ENCODE peak calls at places on chromosomes 7 and 10, in seven cellular contexts. One of them, this sample, is unnamed.

GRCh38 chr10:86685416-86685815 is 17.1 kb downstream of the LDB3 start:
- DNase-seq in epithelial cell of esophagus: no peak
- DNase-seq in Right ventricle myocardium superior: no peak
- DNase-seq in ACHN: no peak
- DNase-seq in H7: no peak
- DNase-seq in stimulated activated CD8-positive, alpha-beta memory T cell treated with anti-CD3 and anti-CD28 coated beads, Interleukin-15, amount 100 ng/mL, for 24 hours: no peak
- DNase-seq in iPS DF 6.9: no peak
- DNase-seq in this sample: no peak

GRCh38 chr7:132709971-132710567 is 133.8 kb upstream of the PLXNA4 start:
- DNase-seq in epithelial cell of esophagus: peak
- DNase-seq in Right ventricle myocardium superior: no peak
- DNase-seq in ACHN: peak
- DNase-seq in H7: peak
- DNase-seq in stimulated activated CD8-positive, alpha-beta memory T cell treated with anti-CD3 and anti-CD28 coated beads, Interleukin-15, amount 100 ng/mL, for 24 hours: no peak
- DNase-seq in iPS DF 6.9: no peak
- DNase-seq in this sample: no peak

GRCh38 chr10:112741830-112742402 is 208.1 kb upstream of the TCF7L2 start:
- DNase-seq in epithelial cell of esophagus: peak
- DNase-seq in Right ventricle myocardium superior: no peak
- DNase-seq in ACHN: no peak
- DNase-seq in H7: no peak
- DNase-seq in stimulated activated CD8-positive, alpha-beta memory T cell treated with anti-CD3 and anti-CD28 coated beads, Interleukin-15, amount 100 ng/mL, for 24 hours: no peak
- DNase-seq in iPS DF 6.9: no peak
- DNase-seq in this sample: no peak

GRCh38 chr10:103849880-103850571 is 5.3 kb downstream of the SH3PXD2A start:
- DNase-seq in epithelial cell of esophagus: peak
- DNase-seq in Right ventricle myocardium superior: peak
- DNase-seq in ACHN: peak
- DNase-seq in H7: no peak
- DNase-seq in stimulated activated CD8-positive, alpha-beta memory T cell treated with anti-CD3 and anti-CD28 coated beads, Interleukin-15, amount 100 ng/mL, for 24 hours: no peak
- DNase-seq in iPS DF 6.9: no peak
- DNase-seq in this sample: no peak

GRCh38 chr10:10959666-10960065 is 58.0 kb upstream of the CELF2 start:
- DNase-seq in epithelial cell of esophagus: no peak
- DNase-seq in Right ventricle myocardium superior: no peak
- DNase-seq in ACHN: no peak
- DNase-seq in H7: no peak
- DNase-seq in stimulated activated CD8-positive, alpha-beta memory T cell treated with anti-CD3 and anti-CD28 coated beads, Interleukin-15, amount 100 ng/mL, for 24 hours: no peak
- DNase-seq in iPS DF 6.9: no peak
- DNase-seq in this sample: no peak

GRCh38 chr10:3102721-3103410 is 35.5 kb downstream of the PFKP start:
- DNase-seq in epithelial cell of esophagus: peak
- DNase-seq in Right ventricle myocardium superior: no peak
- DNase-seq in ACHN: no peak
- DNase-seq in H7: no peak
- DNase-seq in stimulated activated CD8-positive, alpha-beta memory T cell treated with anti-CD3 and anti-CD28 coated beads, Interleukin-15, amount 100 ng/mL, for 24 hours: no peak
- DNase-seq in iPS DF 6.9: no peak
- DNase-seq in this sample: no peak

GRCh38 chr10:103202319-103202718 is 9.2 kb upstream of the NT5C2 start:
- DNase-seq in epithelial cell of esophagus: no peak
- DNase-seq in Right ventricle myocardium superior: no peak
- DNase-seq in ACHN: no peak
- DNase-seq in H7: no peak
- DNase-seq in stimulated activated CD8-positive, alpha-beta memory T cell treated with anti-CD3 and anti-CD28 coated beads, Interleukin-15, amount 100 ng/mL, for 24 hours: no peak
- DNase-seq in iPS DF 6.9: no peak
- DNase-seq in this sample: no peak

GRCh38 chr7:105849122-105849855 is 27.1 kb downstream of the ATXN7L1 start:
- DNase-seq in epithelial cell of esophagus: peak
- DNase-seq in Right ventricle myocardium superior: no peak
- DNase-seq in ACHN: no peak
- DNase-seq in H7: peak
- DNase-seq in stimulated activated CD8-positive, alpha-beta memory T cell treated with anti-CD3 and anti-CD28 coated beads, Interleukin-15, amount 100 ng/mL, for 24 hours: peak
- DNase-seq in iPS DF 6.9: peak
- DNase-seq in this sample: no peak

GRCh38 chr7:155908385-155908784 is 96.1 kb upstream of the SHH start:
- DNase-seq in epithelial cell of esophagus: no peak
- DNase-seq in Right ventricle myocardium superior: no peak
- DNase-seq in ACHN: no peak
- DNase-seq in H7: no peak
- DNase-seq in stimulated activated CD8-positive, alpha-beta memory T cell treated with anti-CD3 and anti-CD28 coated beads, Interleukin-15, amount 100 ng/mL, for 24 hours: no peak
- DNase-seq in iPS DF 6.9: no peak
- DNase-seq in this sample: no peak

GRCh38 chr7:27709137-27710075 is 30.6 kb upstream of the TAX1BP1 start:
- DNase-seq in epithelial cell of esophagus: peak
- DNase-seq in Right ventricle myocardium superior: no peak
- DNase-seq in ACHN: no peak
- DNase-seq in H7: no peak
- DNase-seq in stimulated activated CD8-positive, alpha-beta memory T cell treated with anti-CD3 and anti-CD28 coated beads, Interleukin-15, amount 100 ng/mL, for 24 hours: no peak
- DNase-seq in iPS DF 6.9: no peak
- DNase-seq in this sample: no peak

GRCh38 chr7:30845426-30846135 is 66.1 kb upstream of the AQP1 start:
- DNase-seq in epithelial cell of esophagus: peak
- DNase-seq in Right ventricle myocardium superior: peak
- DNase-seq in ACHN: peak
- DNase-seq in H7: no peak
- DNase-seq in stimulated activated CD8-positive, alpha-beta memory T cell treated with anti-CD3 and anti-CD28 coated beads, Interleukin-15, amount 100 ng/mL, for 24 hours: no peak
- DNase-seq in iPS DF 6.9: no peak
- DNase-seq in this sample: no peak

GRCh38 chr7:70093496-70093895 is 495.2 kb downstream of the AUTS2 start:
- DNase-seq in epithelial cell of esophagus: peak
- DNase-seq in Right ventricle myocardium superior: no peak
- DNase-seq in ACHN: no peak
- DNase-seq in H7: no peak
- DNase-seq in stimulated activated CD8-positive, alpha-beta memory T cell treated with anti-CD3 and anti-CD28 coated beads, Interleukin-15, amount 100 ng/mL, for 24 hours: no peak
- DNase-seq in iPS DF 6.9: no peak
- DNase-seq in this sample: no peak

GRCh38 chr7:146961617-146962016 is 845.0 kb downstream of the CNTNAP2 start:
- DNase-seq in epithelial cell of esophagus: peak
- DNase-seq in Right ventricle myocardium superior: no peak
- DNase-seq in ACHN: peak
- DNase-seq in H7: no peak
- DNase-seq in stimulated activated CD8-positive, alpha-beta memory T cell treated with anti-CD3 and anti-CD28 coated beads, Interleukin-15, amount 100 ng/mL, for 24 hours: no peak
- DNase-seq in iPS DF 6.9: no peak
- DNase-seq in this sample: no peak

GRCh38 chr10:44619975-44620374 is 235.1 kb upstream of the CXCL12 start:
- DNase-seq in epithelial cell of esophagus: peak
- DNase-seq in Right ventricle myocardium superior: no peak
- DNase-seq in ACHN: no peak
- DNase-seq in H7: no peak
- DNase-seq in stimulated activated CD8-positive, alpha-beta memory T cell treated with anti-CD3 and anti-CD28 coated beads, Interleukin-15, amount 100 ng/mL, for 24 hours: no peak
- DNase-seq in iPS DF 6.9: no peak
- DNase-seq in this sample: no peak

GRCh38 chr10:30639946-30640786 is 10.6 kb upstream of the LYZL2 start:
- DNase-seq in epithelial cell of esophagus: peak
- DNase-seq in Right ventricle myocardium superior: no peak
- DNase-seq in ACHN: peak
- DNase-seq in H7: peak
- DNase-seq in stimulated activated CD8-positive, alpha-beta memory T cell treated with anti-CD3 and anti-CD28 coated beads, Interleukin-15, amount 100 ng/mL, for 24 hours: no peak
- DNase-seq in iPS DF 6.9: peak
- DNase-seq in this sample: no peak

GRCh38 chr7:131026297-131027003 is 292.4 kb upstream of the KLF14 start:
- DNase-seq in epithelial cell of esophagus: peak
- DNase-seq in Right ventricle myocardium superior: no peak
- DNase-seq in ACHN: no peak
- DNase-seq in H7: no peak
- DNase-seq in stimulated activated CD8-positive, alpha-beta memory T cell treated with anti-CD3 and anti-CD28 coated beads, Interleukin-15, amount 100 ng/mL, for 24 hours: no peak
- DNase-seq in iPS DF 6.9: no peak
- DNase-seq in this sample: no peak

GRCh38 chr7:114823290-114823689 is 98.6 kb upstream of the MDFIC start:
- DNase-seq in epithelial cell of esophagus: peak
- DNase-seq in Right ventricle myocardium superior: no peak
- DNase-seq in ACHN: no peak
- DNase-seq in H7: peak
- DNase-seq in stimulated activated CD8-positive, alpha-beta memory T cell treated with anti-CD3 and anti-CD28 coated beads, Interleukin-15, amount 100 ng/mL, for 24 hours: no peak
- DNase-seq in iPS DF 6.9: no peak
- DNase-seq in this sample: no peak

GRCh38 chr7:107171496-107171895 is 2.7 kb downstream of the HBP1 start:
- DNase-seq in epithelial cell of esophagus: no peak
- DNase-seq in Right ventricle myocardium superior: no peak
- DNase-seq in ACHN: no peak
- DNase-seq in H7: no peak
- DNase-seq in stimulated activated CD8-positive, alpha-beta memory T cell treated with anti-CD3 and anti-CD28 coated beads, Interleukin-15, amount 100 ng/mL, for 24 hours: no peak
- DNase-seq in iPS DF 6.9: no peak
- DNase-seq in this sample: no peak

GRCh38 chr10:102003541-102003940 is 52.4 kb downstream of the ARMH3 start:
- DNase-seq in epithelial cell of esophagus: peak
- DNase-seq in Right ventricle myocardium superior: no peak
- DNase-seq in ACHN: no peak
- DNase-seq in H7: no peak
- DNase-seq in stimulated activated CD8-positive, alpha-beta memory T cell treated with anti-CD3 and anti-CD28 coated beads, Interleukin-15, amount 100 ng/mL, for 24 hours: no peak
- DNase-seq in iPS DF 6.9: no peak
- DNase-seq in this sample: no peak

GRCh38 chr10:76779821-76780281 is 857.8 kb downstream of the KCNMA1 start:
- DNase-seq in epithelial cell of esophagus: no peak
- DNase-seq in Right ventricle myocardium superior: no peak
- DNase-seq in ACHN: no peak
- DNase-seq in H7: peak
- DNase-seq in stimulated activated CD8-positive, alpha-beta memory T cell treated with anti-CD3 and anti-CD28 coated beads, Interleukin-15, amount 100 ng/mL, for 24 hours: no peak
- DNase-seq in iPS DF 6.9: no peak
- DNase-seq in this sample: no peak

GRCh38 chr7:79050592-79050991 is 402.9 kb downstream of the MAGI2 start:
- DNase-seq in epithelial cell of esophagus: peak
- DNase-seq in Right ventricle myocardium superior: no peak
- DNase-seq in ACHN: peak
- DNase-seq in H7: no peak
- DNase-seq in stimulated activated CD8-positive, alpha-beta memory T cell treated with anti-CD3 and anti-CD28 coated beads, Interleukin-15, amount 100 ng/mL, for 24 hours: no peak
- DNase-seq in iPS DF 6.9: no peak
- DNase-seq in this sample: no peak

This sample was measured in activated gamma-delta T cell.